ENCODE peak calls at places on chromosomes 3 and 15, in seven cellular contexts. One of them, this sample, is unnamed.

GRCh38 chr3:60160105-60160791 is 1091.0 kb downstream of the FHIT start:
- DNase-seq in MCF 10A: no peak
- DNase-seq in neural crest cell: no peak
- DNase-seq in choroid plexus epithelial cell: no peak
- DNase-seq in Calu3: no peak
- DNase-seq in PC-3: no peak
- DNase-seq in activated B cell treated with CpG ODN at 0.5 μM for 24 hours: no peak
- DNase-seq in this sample: no peak

GRCh38 chr3:138197058-138197457 is 10.0 kb downstream of the ARMC8 start:
- DNase-seq in activated B cell treated with CpG ODN at 0.5 μM for 24 hours: no peak
- DNase-seq in PC-3: peak
- DNase-seq in Calu3: peak
- DNase-seq in MCF 10A: no peak
- DNase-seq in neural crest cell: no peak
- DNase-seq in choroid plexus epithelial cell: peak
- DNase-seq in this sample: peak

GRCh38 chr3:139388961-139389551 is 391 bp downstream of the COPB2 start:
- DNase-seq in neural crest cell: no peak
- DNase-seq in MCF 10A: no peak
- DNase-seq in PC-3: no peak
- DNase-seq in Calu3: no peak
- DNase-seq in choroid plexus epithelial cell: peak
- DNase-seq in activated B cell treated with CpG ODN at 0.5 μM for 24 hours: no peak
- DNase-seq in this sample: no peak

GRCh38 chr3:59310736-59311135 is 260.9 kb upstream of the CFAP20DC start:
- DNase-seq in PC-3: peak
- DNase-seq in choroid plexus epithelial cell: no peak
- DNase-seq in Calu3: no peak
- DNase-seq in activated B cell treated with CpG ODN at 0.5 μM for 24 hours: no peak
- DNase-seq in MCF 10A: no peak
- DNase-seq in neural crest cell: no peak
- DNase-seq in this sample: no peak

GRCh38 chr15:78951841-78952238 is 7.0 kb upstream of the CTSH start:
- DNase-seq in Calu3: peak
- DNase-seq in neural crest cell: no peak
- DNase-seq in choroid plexus epithelial cell: peak
- DNase-seq in MCF 10A: peak
- DNase-seq in activated B cell treated with CpG ODN at 0.5 μM for 24 hours: no peak
- DNase-seq in PC-3: peak
- DNase-seq in this sample: no peak

GRCh38 chr3:148233403-148233802 is 464.3 kb upstream of the AGTR1 start:
- DNase-seq in Calu3: no peak
- DNase-seq in neural crest cell: no peak
- DNase-seq in PC-3: peak
- DNase-seq in choroid plexus epithelial cell: peak
- DNase-seq in activated B cell treated with CpG ODN at 0.5 μM for 24 hours: no peak
- DNase-seq in MCF 10A: no peak
- DNase-seq in this sample: no peak

GRCh38 chr3:23709987-23710386 is 95.8 kb upstream of the UBE2E1 start:
- DNase-seq in MCF 10A: no peak
- DNase-seq in Calu3: no peak
- DNase-seq in choroid plexus epithelial cell: no peak
- DNase-seq in neural crest cell: no peak
- DNase-seq in PC-3: no peak
- DNase-seq in activated B cell treated with CpG ODN at 0.5 μM for 24 hours: no peak
- DNase-seq in this sample: no peak

GRCh38 chr15:92161039-92161670 is 232.5 kb upstream of the ST8SIA2 start:
- DNase-seq in PC-3: no peak
- DNase-seq in activated B cell treated with CpG ODN at 0.5 μM for 24 hours: no peak
- DNase-seq in Calu3: no peak
- DNase-seq in choroid plexus epithelial cell: no peak
- DNase-seq in MCF 10A: no peak
- DNase-seq in neural crest cell: no peak
- DNase-seq in this sample: no peak

GRCh38 chr3:87732294-87732693 is 326.5 kb downstream of the CGGBP1 start:
- DNase-seq in neural crest cell: no peak
- DNase-seq in activated B cell treated with CpG ODN at 0.5 μM for 24 hours: no peak
- DNase-seq in choroid plexus epithelial cell: no peak
- DNase-seq in PC-3: no peak
- DNase-seq in MCF 10A: no peak
- DNase-seq in Calu3: no peak
- DNase-seq in this sample: no peak

GRCh38 chr3:163929253-163929652 is 1149.0 kb downstream of the SI start:
- DNase-seq in Calu3: no peak
- DNase-seq in neural crest cell: no peak
- DNase-seq in choroid plexus epithelial cell: no peak
- DNase-seq in MCF 10A: no peak
- DNase-seq in activated B cell treated with CpG ODN at 0.5 μM for 24 hours: no peak
- DNase-seq in PC-3: no peak
- DNase-seq in this sample: no peak

GRCh38 chr15:95024388-95024787 is 793.0 kb downstream of the MCTP2 start:
- DNase-seq in MCF 10A: peak
- DNase-seq in neural crest cell: no peak
- DNase-seq in activated B cell treated with CpG ODN at 0.5 μM for 24 hours: no peak
- DNase-seq in PC-3: peak
- DNase-seq in Calu3: peak
- DNase-seq in choroid plexus epithelial cell: peak
- DNase-seq in this sample: no peak

GRCh38 chr15:29596266-29596665 is 226.0 kb downstream of the TJP1 start:
- DNase-seq in choroid plexus epithelial cell: peak
- DNase-seq in neural crest cell: no peak
- DNase-seq in MCF 10A: peak
- DNase-seq in activated B cell treated with CpG ODN at 0.5 μM for 24 hours: no peak
- DNase-seq in PC-3: peak
- DNase-seq in Calu3: no peak
- DNase-seq in this sample: no peak
- TF ChIP-seq CTCF in choroid plexus epithelial cell: peak
- TF ChIP-seq CTCF in neural crest cell: no peak
- TF ChIP-seq CTCF in MCF 10A: peak
- TF ChIP-seq CTCF in activated B cell treated with CpG ODN at 0.5 μM for 24 hours: no peak
- TF ChIP-seq CTCF in PC-3: peak
- TF ChIP-seq CTCF in Calu3: no peak
- TF ChIP-seq CTCF in this sample: no peak

GRCh38 chr3:155423526-155423925 is 130.0 kb upstream of the STRIT1 start:
- DNase-seq in activated B cell treated with CpG ODN at 0.5 μM for 24 hours: no peak
- DNase-seq in MCF 10A: no peak
- DNase-seq in neural crest cell: no peak
- DNase-seq in Calu3: no peak
- DNase-seq in PC-3: no peak
- DNase-seq in choroid plexus epithelial cell: no peak
- DNase-seq in this sample: no peak

GRCh38 chr3:155424041-155424605 is 130.6 kb upstream of the STRIT1 start:
- DNase-seq in Calu3: no peak
- DNase-seq in PC-3: peak
- DNase-seq in MCF 10A: no peak
- DNase-seq in activated B cell treated with CpG ODN at 0.5 μM for 24 hours: no peak
- DNase-seq in neural crest cell: no peak
- DNase-seq in choroid plexus epithelial cell: no peak
- DNase-seq in this sample: no peak

GRCh38 chr3:155418426-155418825 is 124.9 kb upstream of the STRIT1 start:
- DNase-seq in PC-3: no peak
- DNase-seq in choroid plexus epithelial cell: peak
- DNase-seq in neural crest cell: peak
- DNase-seq in Calu3: no peak
- DNase-seq in MCF 10A: no peak
- DNase-seq in activated B cell treated with CpG ODN at 0.5 μM for 24 hours: no peak
- DNase-seq in this sample: no peak

GRCh38 chr3:155417119-155417517 is 123.6 kb upstream of the STRIT1 start:
- DNase-seq in MCF 10A: no peak
- DNase-seq in neural crest cell: no peak
- DNase-seq in PC-3: no peak
- DNase-seq in choroid plexus epithelial cell: no peak
- DNase-seq in activated B cell treated with CpG ODN at 0.5 μM for 24 hours: no peak
- DNase-seq in Calu3: no peak
- DNase-seq in this sample: no peak

GRCh38 chr3:155420869-155421486 is 127.5 kb upstream of the STRIT1 start:
- DNase-seq in activated B cell treated with CpG ODN at 0.5 μM for 24 hours: no peak
- DNase-seq in neural crest cell: no peak
- DNase-seq in Calu3: no peak
- DNase-seq in choroid plexus epithelial cell: no peak
- DNase-seq in PC-3: no peak
- DNase-seq in MCF 10A: no peak
- DNase-seq in this sample: no peak
- TF ChIP-seq CTCF in activated B cell treated with CpG ODN at 0.5 μM for 24 hours: no peak
- TF ChIP-seq CTCF in neural crest cell: no peak
- TF ChIP-seq CTCF in Calu3: no peak
- TF ChIP-seq CTCF in choroid plexus epithelial cell: no peak
- TF ChIP-seq CTCF in PC-3: peak
- TF ChIP-seq CTCF in MCF 10A: no peak
- TF ChIP-seq CTCF in this sample: peak

GRCh38 chr15:56053046-56053400 is 59.6 kb upstream of the NEDD4 start:
- DNase-seq in PC-3: no peak
- DNase-seq in neural crest cell: no peak
- DNase-seq in choroid plexus epithelial cell: no peak
- DNase-seq in activated B cell treated with CpG ODN at 0.5 μM for 24 hours: no peak
- DNase-seq in MCF 10A: no peak
- DNase-seq in Calu3: no peak
- DNase-seq in this sample: no peak
- TF ChIP-seq CTCF in PC-3: no peak
- TF ChIP-seq CTCF in neural crest cell: no peak
- TF ChIP-seq CTCF in choroid plexus epithelial cell: no peak
- TF ChIP-seq CTCF in activated B cell treated with CpG ODN at 0.5 μM for 24 hours: no peak
- TF ChIP-seq CTCF in MCF 10A: no peak
- TF ChIP-seq CTCF in Calu3: peak
- TF ChIP-seq CTCF in this sample: no peak

DNA sequence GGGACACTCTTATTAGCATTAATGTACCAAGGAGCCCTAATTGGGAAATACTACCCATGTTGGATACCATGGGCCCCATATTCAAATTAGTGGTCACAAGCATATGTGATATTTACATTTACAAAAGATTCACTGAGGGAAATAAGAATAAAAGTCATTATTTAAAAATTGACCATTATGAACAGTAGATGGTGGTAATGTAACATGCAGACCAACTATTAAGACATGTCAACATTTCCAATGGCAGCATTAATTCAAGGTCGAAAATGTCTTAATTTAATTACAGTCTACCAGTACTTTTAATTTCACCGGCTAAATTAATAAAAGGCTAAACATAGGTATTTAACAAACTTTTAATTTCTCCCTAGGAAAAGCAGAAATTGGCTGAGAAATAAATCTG is 26.3 kb downstream of the NEK11 start:
- DNase-seq in activated B cell treated with CpG ODN at 0.5 μM for 24 hours: no peak
- DNase-seq in MCF 10A: no peak
- DNase-seq in choroid plexus epithelial cell: peak
- DNase-seq in neural crest cell: no peak
- DNase-seq in PC-3: peak
- DNase-seq in Calu3: no peak
- DNase-seq in this sample: no peak
- TF ChIP-seq CTCF in activated B cell treated with CpG ODN at 0.5 μM for 24 hours: no peak
- TF ChIP-seq CTCF in MCF 10A: peak
- TF ChIP-seq CTCF in choroid plexus epithelial cell: peak
- TF ChIP-seq CTCF in neural crest cell: peak
- TF ChIP-seq CTCF in PC-3: peak
- TF ChIP-seq CTCF in Calu3: no peak
- TF ChIP-seq CTCF in this sample: no peak

DNA sequence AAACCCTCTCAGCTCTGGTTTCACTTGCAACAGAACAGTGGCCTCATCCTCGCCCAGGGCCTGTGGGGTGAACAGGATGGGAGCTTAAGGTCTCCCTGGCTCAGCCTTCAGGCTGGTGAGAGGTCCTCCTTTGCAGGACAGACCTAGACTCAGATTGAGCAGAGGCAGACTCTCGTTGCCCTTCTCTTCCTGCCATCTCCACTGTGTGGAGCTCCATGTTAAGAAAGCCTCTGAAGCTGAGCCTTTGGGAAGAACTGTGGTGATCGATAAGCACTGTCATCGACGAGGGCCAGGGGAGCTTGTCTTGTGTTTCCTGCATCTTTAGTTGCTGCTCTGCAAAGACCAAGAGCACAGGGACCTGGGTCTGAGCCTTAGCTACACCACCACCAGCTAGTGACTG is 37.8 kb upstream of the GRIP2 start:
- DNase-seq in Calu3: no peak
- DNase-seq in MCF 10A: no peak
- DNase-seq in choroid plexus epithelial cell: no peak
- DNase-seq in neural crest cell: no peak
- DNase-seq in PC-3: peak
- DNase-seq in activated B cell treated with CpG ODN at 0.5 μM for 24 hours: no peak
- DNase-seq in this sample: no peak
- TF ChIP-seq CTCF in Calu3: no peak
- TF ChIP-seq CTCF in MCF 10A: no peak
- TF ChIP-seq CTCF in choroid plexus epithelial cell: no peak
- TF ChIP-seq CTCF in neural crest cell: no peak
- TF ChIP-seq CTCF in PC-3: peak
- TF ChIP-seq CTCF in activated B cell treated with CpG ODN at 0.5 μM for 24 hours: no peak
- TF ChIP-seq CTCF in this sample: no peak

GRCh38 chr3:7787871-7788828 is 713.5 kb upstream of the LMCD1 start:
- DNase-seq in neural crest cell: no peak
- DNase-seq in choroid plexus epithelial cell: peak
- DNase-seq in activated B cell treated with CpG ODN at 0.5 μM for 24 hours: no peak
- DNase-seq in MCF 10A: no peak
- DNase-seq in PC-3: no peak
- DNase-seq in Calu3: peak
- DNase-seq in this sample: no peak
- TF ChIP-seq CTCF in neural crest cell: no peak
- TF ChIP-seq CTCF in choroid plexus epithelial cell: no peak
- TF ChIP-seq CTCF in activated B cell treated with CpG ODN at 0.5 μM for 24 hours: no peak
- TF ChIP-seq CTCF in MCF 10A: no peak
- TF ChIP-seq CTCF in PC-3: no peak
- TF ChIP-seq CTCF in Calu3: no peak
- TF ChIP-seq CTCF in this sample: no peak

GRCh38 chr3:179666436-179667035 is 13.7 kb downstream of the USP13 start:
- DNase-seq in activated B cell treated with CpG ODN at 0.5 μM for 24 hours: no peak
- DNase-seq in MCF 10A: peak
- DNase-seq in PC-3: no peak
- DNase-seq in neural crest cell: no peak
- DNase-seq in Calu3: no peak
- DNase-seq in choroid plexus epithelial cell: no peak
- DNase-seq in this sample: no peak
- TF ChIP-seq CTCF in activated B cell treated with CpG ODN at 0.5 μM for 24 hours: no peak
- TF ChIP-seq CTCF in MCF 10A: no peak
- TF ChIP-seq CTCF in PC-3: no peak
- TF ChIP-seq CTCF in neural crest cell: no peak
- TF ChIP-seq CTCF in Calu3: no peak
- TF ChIP-seq CTCF in choroid plexus epithelial cell: peak
- TF ChIP-seq CTCF in this sample: no peak

DNA sequence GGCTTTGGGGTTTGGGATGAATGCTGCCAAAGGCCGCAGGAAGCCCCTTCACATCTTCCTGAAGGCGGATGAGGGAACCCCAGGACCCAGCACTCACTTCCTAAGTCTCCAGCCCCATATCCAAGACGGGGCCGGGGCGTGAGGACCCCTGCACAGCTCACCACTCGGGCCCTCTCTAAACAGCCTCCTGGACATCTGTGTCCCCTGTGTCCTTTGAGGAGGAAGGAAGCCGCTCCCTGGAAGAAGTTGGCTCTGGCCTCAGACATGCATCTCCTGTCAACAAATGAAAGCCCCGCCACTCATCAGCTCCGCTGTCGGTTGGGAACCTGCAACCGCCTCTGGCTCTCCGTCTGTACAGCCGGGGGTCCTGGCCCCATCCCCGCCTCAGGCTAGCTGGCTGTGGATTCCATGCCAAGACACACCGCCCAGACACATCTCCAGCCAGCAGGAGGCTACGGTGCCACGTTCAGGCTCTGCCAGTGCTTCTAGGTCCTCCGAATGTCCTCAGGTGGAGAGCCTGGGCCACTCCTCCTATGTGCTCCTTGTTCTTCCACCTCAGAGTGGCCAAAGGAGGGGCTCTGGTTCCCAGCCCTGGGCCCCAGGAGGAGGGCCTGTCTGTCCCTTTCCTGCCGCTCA is 140.0 kb upstream of the MEF2A start:
- DNase-seq in neural crest cell: no peak
- DNase-seq in MCF 10A: peak
- DNase-seq in choroid plexus epithelial cell: peak
- DNase-seq in Calu3: peak
- DNase-seq in activated B cell treated with CpG ODN at 0.5 μM for 24 hours: peak
- DNase-seq in PC-3: no peak
- DNase-seq in this sample: no peak
- TF ChIP-seq CTCF in neural crest cell: no peak
- TF ChIP-seq CTCF in MCF 10A: no peak
- TF ChIP-seq CTCF in choroid plexus epithelial cell: peak
- TF ChIP-seq CTCF in Calu3: no peak
- TF ChIP-seq CTCF in activated B cell treated with CpG ODN at 0.5 μM for 24 hours: no peak
- TF ChIP-seq CTCF in PC-3: peak
- TF ChIP-seq CTCF in this sample: no peak

This sample was measured in progenitor cell of endocrine pancreas.